ENCODE peak calls at places on chromosomes 1 and 21, in ten cellular contexts. One of them, this sample, is unnamed.

GRCh38 chr1:240947438-240948224 is 335.7 kb upstream of the GREM2 start:
- DNase-seq in GM12878: no peak
- DNase-seq in G401: no peak
- DNase-seq in T-cell: no peak
- DNase-seq in astrocyte of the spinal cord: no peak
- DNase-seq in T-helper 2 cell: no peak
- DNase-seq in fibroblast of lung: no peak
- DNase-seq in mesenchymal stem cell: no peak
- DNase-seq in AG04450: no peak
- DNase-seq in dorsolateral prefrontal cortex: no peak
- DNase-seq in this sample: no peak

GRCh38 chr1:173364827-173365226 is 112.3 kb upstream of the PRDX6 start:
- DNase-seq in dorsolateral prefrontal cortex: no peak
- DNase-seq in fibroblast of lung: no peak
- DNase-seq in mesenchymal stem cell: no peak
- DNase-seq in GM12878: no peak
- DNase-seq in G401: no peak
- DNase-seq in AG04450: no peak
- DNase-seq in T-cell: no peak
- DNase-seq in astrocyte of the spinal cord: no peak
- DNase-seq in T-helper 2 cell: no peak
- DNase-seq in this sample: no peak

GRCh38 chr1:65422241-65423203 is 2.1 kb downstream of the LEPR start:
- DNase-seq in G401: peak; percentile 71
- DNase-seq in mesenchymal stem cell: peak; percentile 84
- DNase-seq in AG04450: no peak
- DNase-seq in astrocyte of the spinal cord: peak; percentile 79
- DNase-seq in dorsolateral prefrontal cortex: no peak
- DNase-seq in GM12878: no peak
- DNase-seq in T-helper 2 cell: no peak
- DNase-seq in T-cell: no peak
- DNase-seq in fibroblast of lung: peak; percentile 49
- DNase-seq in this sample: no peak

GRCh38 chr1:33099290-33100118 is 18.6 kb downstream of the AZIN2 start:
- DNase-seq in AG04450: peak; percentile 100
- DNase-seq in T-cell: peak; percentile 67
- DNase-seq in dorsolateral prefrontal cortex: no peak
- DNase-seq in GM12878: peak; percentile 64
- DNase-seq in mesenchymal stem cell: peak; percentile 100
- DNase-seq in astrocyte of the spinal cord: peak; percentile 100
- DNase-seq in T-helper 2 cell: peak; percentile 32
- DNase-seq in fibroblast of lung: peak; percentile 100
- DNase-seq in G401: no peak
- DNase-seq in this sample: peak; percentile 60

GRCh38 chr1:245679796-245680195 is 525.0 kb downstream of the KIF26B start:
- DNase-seq in G401: no peak
- DNase-seq in astrocyte of the spinal cord: no peak
- DNase-seq in T-helper 2 cell: no peak
- DNase-seq in dorsolateral prefrontal cortex: no peak
- DNase-seq in AG04450: no peak
- DNase-seq in fibroblast of lung: no peak
- DNase-seq in T-cell: no peak
- DNase-seq in mesenchymal stem cell: no peak
- DNase-seq in GM12878: no peak
- DNase-seq in this sample: no peak

GRCh38 chr1:3632716-3633343 is 8.0 kb downstream of the TPRG1L start:
- DNase-seq in T-cell: no peak
- DNase-seq in fibroblast of lung: no peak
- DNase-seq in astrocyte of the spinal cord: no peak
- DNase-seq in GM12878: no peak
- DNase-seq in mesenchymal stem cell: no peak
- DNase-seq in T-helper 2 cell: no peak
- DNase-seq in G401: no peak
- DNase-seq in dorsolateral prefrontal cortex: no peak
- DNase-seq in AG04450: no peak
- DNase-seq in this sample: no peak

GRCh38 chr1:170460379-170460778 is 71.6 kb upstream of the GORAB start:
- DNase-seq in AG04450: no peak
- DNase-seq in G401: no peak
- DNase-seq in astrocyte of the spinal cord: peak; percentile 36
- DNase-seq in dorsolateral prefrontal cortex: no peak
- DNase-seq in T-helper 2 cell: no peak
- DNase-seq in mesenchymal stem cell: no peak
- DNase-seq in GM12878: no peak
- DNase-seq in fibroblast of lung: no peak
- DNase-seq in T-cell: no peak
- DNase-seq in this sample: no peak

GRCh38 chr1:6962390-6962955 is 177.2 kb downstream of the CAMTA1 start:
- DNase-seq in fibroblast of lung: peak; percentile 3
- DNase-seq in T-helper 2 cell: peak; percentile 8
- DNase-seq in dorsolateral prefrontal cortex: no peak
- DNase-seq in mesenchymal stem cell: no peak
- DNase-seq in GM12878: peak; percentile 20
- DNase-seq in G401: no peak
- DNase-seq in AG04450: no peak
- DNase-seq in astrocyte of the spinal cord: no peak
- DNase-seq in T-cell: peak; percentile 36
- DNase-seq in this sample: peak; percentile 25

GRCh38 chr1:210500831-210501230 is 172.1 kb downstream of the HHAT start:
- DNase-seq in T-cell: no peak
- DNase-seq in dorsolateral prefrontal cortex: no peak
- DNase-seq in mesenchymal stem cell: no peak
- DNase-seq in T-helper 2 cell: no peak
- DNase-seq in AG04450: no peak
- DNase-seq in astrocyte of the spinal cord: no peak
- DNase-seq in G401: no peak
- DNase-seq in fibroblast of lung: no peak
- DNase-seq in GM12878: no peak
- DNase-seq in this sample: no peak

GRCh38 chr1:7315316-7315715 is 455.8 kb upstream of the VAMP3 start:
- DNase-seq in astrocyte of the spinal cord: no peak
- DNase-seq in G401: no peak
- DNase-seq in T-cell: no peak
- DNase-seq in T-helper 2 cell: no peak
- DNase-seq in GM12878: no peak
- DNase-seq in dorsolateral prefrontal cortex: no peak
- DNase-seq in mesenchymal stem cell: no peak
- DNase-seq in fibroblast of lung: no peak
- DNase-seq in AG04450: no peak
- DNase-seq in this sample: no peak

GRCh38 chr1:27589841-27590426 is 14.0 kb downstream of the AHDC1 start:
- DNase-seq in T-helper 2 cell: no peak
- DNase-seq in AG04450: no peak
- DNase-seq in T-cell: no peak
- DNase-seq in mesenchymal stem cell: peak; percentile 70
- DNase-seq in G401: no peak
- DNase-seq in GM12878: no peak
- DNase-seq in fibroblast of lung: peak; percentile 57
- DNase-seq in dorsolateral prefrontal cortex: no peak
- DNase-seq in astrocyte of the spinal cord: peak; percentile 53
- DNase-seq in this sample: no peak

GRCh38 chr21:45434645-45435217 is 29.8 kb downstream of the COL18A1 start:
- DNase-seq in T-helper 2 cell: no peak
- DNase-seq in astrocyte of the spinal cord: no peak
- DNase-seq in fibroblast of lung: no peak
- DNase-seq in GM12878: no peak
- DNase-seq in mesenchymal stem cell: no peak
- DNase-seq in T-cell: no peak
- DNase-seq in dorsolateral prefrontal cortex: no peak
- DNase-seq in G401: no peak
- DNase-seq in AG04450: no peak
- DNase-seq in this sample: no peak

GRCh38 chr1:56424744-56425493 is 154.4 kb downstream of the PLPP3 start:
- DNase-seq in AG04450: peak; percentile 27
- DNase-seq in astrocyte of the spinal cord: peak; percentile 67
- DNase-seq in dorsolateral prefrontal cortex: no peak
- DNase-seq in T-helper 2 cell: no peak
- DNase-seq in T-cell: no peak
- DNase-seq in mesenchymal stem cell: peak; percentile 75
- DNase-seq in GM12878: no peak
- DNase-seq in G401: peak; percentile 8
- DNase-seq in fibroblast of lung: peak; percentile 62
- DNase-seq in this sample: no peak

GRCh38 chr21:23021481-23021880 is 2023.3 kb downstream of the NCAM2 start:
- DNase-seq in mesenchymal stem cell: no peak
- DNase-seq in fibroblast of lung: no peak
- DNase-seq in AG04450: no peak
- DNase-seq in T-cell: no peak
- DNase-seq in astrocyte of the spinal cord: no peak
- DNase-seq in GM12878: no peak
- DNase-seq in G401: no peak
- DNase-seq in dorsolateral prefrontal cortex: no peak
- DNase-seq in T-helper 2 cell: no peak
- DNase-seq in this sample: no peak

GRCh38 chr1:62088439-62088838 is 106.2 kb upstream of the L1TD1 start:
- DNase-seq in G401: no peak
- DNase-seq in astrocyte of the spinal cord: no peak
- DNase-seq in fibroblast of lung: no peak
- DNase-seq in mesenchymal stem cell: no peak
- DNase-seq in AG04450: no peak
- DNase-seq in T-helper 2 cell: no peak
- DNase-seq in T-cell: no peak
- DNase-seq in GM12878: no peak
- DNase-seq in dorsolateral prefrontal cortex: no peak
- DNase-seq in this sample: no peak

GRCh38 chr21:44449473-44450363 is 5.6 kb upstream of the LRRC3 start:
- DNase-seq in astrocyte of the spinal cord: no peak
- DNase-seq in G401: no peak
- DNase-seq in GM12878: no peak
- DNase-seq in mesenchymal stem cell: no peak
- DNase-seq in T-cell: no peak
- DNase-seq in AG04450: no peak
- DNase-seq in fibroblast of lung: no peak
- DNase-seq in dorsolateral prefrontal cortex: no peak
- DNase-seq in T-helper 2 cell: no peak
- DNase-seq in this sample: no peak

GRCh38 chr1:2465371-2466269 is 10.5 kb upstream of the PLCH2 start:
- DNase-seq in T-helper 2 cell: no peak
- DNase-seq in G401: no peak
- DNase-seq in GM12878: no peak
- DNase-seq in fibroblast of lung: no peak
- DNase-seq in T-cell: no peak
- DNase-seq in dorsolateral prefrontal cortex: no peak
- DNase-seq in mesenchymal stem cell: no peak
- DNase-seq in astrocyte of the spinal cord: no peak
- DNase-seq in AG04450: no peak
- DNase-seq in this sample: no peak

GRCh38 chr1:200005160-200005559 is 22.4 kb upstream of the NR5A2 start:
- DNase-seq in GM12878: no peak
- DNase-seq in AG04450: no peak
- DNase-seq in G401: no peak
- DNase-seq in astrocyte of the spinal cord: no peak
- DNase-seq in mesenchymal stem cell: no peak
- DNase-seq in T-helper 2 cell: no peak
- DNase-seq in dorsolateral prefrontal cortex: no peak
- DNase-seq in T-cell: no peak
- DNase-seq in fibroblast of lung: no peak
- DNase-seq in this sample: no peak

GRCh38 chr1:64701071-64701470 is 43.8 kb upstream of the RAVER2 start:
- DNase-seq in GM12878: no peak
- DNase-seq in dorsolateral prefrontal cortex: no peak
- DNase-seq in AG04450: no peak
- DNase-seq in fibroblast of lung: no peak
- DNase-seq in astrocyte of the spinal cord: no peak
- DNase-seq in T-helper 2 cell: no peak
- DNase-seq in mesenchymal stem cell: no peak
- DNase-seq in T-cell: no peak
- DNase-seq in G401: no peak
- DNase-seq in this sample: no peak

This sample was measured in CD4-positive, alpha-beta T cell.